ENCODE peak calls at places on chromosome 19, in four cellular contexts. O is heart right ventricle, W is mesendoderm, Y is lower lobe of right lung. I is an unnamed sample.

GRCh38 chr19:29660835-29661234 is 4.4 kb upstream of the PLEKHF1 start:
- DNase-seq in Y (no peak), W (no peak), O (no peak), I (peak; percentile 33)

GRCh38 chr19:33212773-33213172 is 12.9 kb downstream of the SLC7A10 start:
- DNase-seq in Y (no peak), O (no peak), W (no peak), I (no peak)

GRCh38 chr19:55080121-55080914 is 4.6 kb downstream of the EPS8L1 start:
- DNase-seq in Y (peak; percentile 87), W (peak; percentile 89), O (peak; percentile 56), I (peak; percentile 67)

GRCh38 chr19:49824662-49825061 is 6.6 kb downstream of the MED25 start:
- DNase-seq in O (no peak), W (no peak), Y (no peak), I (no peak)

GRCh38 chr19:1384478-1385110 is 887 bp downstream of the NDUFS7 start:
- DNase-seq in O (no peak), W (no peak), Y (no peak), I (no peak)

GRCh38 chr19:11370744-11371143 is 3.7 kb upstream of the SWSAP1 start:
- DNase-seq in O (no peak), Y (no peak), W (no peak), I (no peak)

GRCh38 chr19:33377586-33378475 is 4.3 kb downstream of the CEBPG start:
- DNase-seq in Y (no peak), O (no peak), W (no peak), I (no peak)

GRCh38 chr19:29714953-29715694 is at the start of gene C19orf12:
- DNase-seq in O (peak; percentile 53), Y (peak; percentile 76), W (peak; percentile 57), I (peak; percentile 88)

GRCh38 chr19:50492303-50493052 is 15.8 kb upstream of the GARIN5A start:
- DNase-seq in O (no peak), Y (peak; percentile 39), W (peak; percentile 44), I (peak; percentile 38)

GRCh38 chr19:45298264-45298663 is 24.4 kb downstream of the CKM start:
- DNase-seq in W (no peak), O (no peak), Y (no peak), I (no peak)

GRCh38 chr19:55647732-55648656 is at the start of gene CCDC106:
- DNase-seq in W (peak; percentile 87), Y (peak; percentile 79), O (peak; percentile 79), I (peak; percentile 86)

GRCh38 chr19:24060687-24061356 is 26.2 kb upstream of the ZNF254 start:
- DNase-seq in Y (no peak), O (no peak), W (no peak), I (no peak)

GRCh38 chr19:8640402-8641004 is 10.1 kb downstream of the NFILZ start:
- DNase-seq in O (no peak), Y (peak; percentile 76), W (no peak), I (peak; percentile 65)

GRCh38 chr19:1837625-1838105 is 10.6 kb downstream of the REXO1 start:
- DNase-seq in Y (no peak), O (no peak), W (peak; percentile 58), I (peak; percentile 66)

GRCh38 chr19:3441089-3441985 is 39.0 kb downstream of the SMIM24 start:
- DNase-seq in W (peak; percentile 73), Y (no peak), O (no peak), I (no peak)

GRCh38 chr19:3442487-3443071 is 37.7 kb downstream of the SMIM24 start:
- DNase-seq in Y (no peak), O (no peak), W (no peak), I (no peak)

GRCh38 chr19:3443840-3444694 is 36.3 kb downstream of the SMIM24 start:
- DNase-seq in Y (peak; percentile 62), O (peak; percentile 76), W (peak; percentile 90), I (peak; percentile 40)

GRCh38 chr19:3441986-3442329 is 38.4 kb downstream of the SMIM24 start:
- DNase-seq in W (no peak), O (no peak), Y (no peak), I (no peak)

DNA sequence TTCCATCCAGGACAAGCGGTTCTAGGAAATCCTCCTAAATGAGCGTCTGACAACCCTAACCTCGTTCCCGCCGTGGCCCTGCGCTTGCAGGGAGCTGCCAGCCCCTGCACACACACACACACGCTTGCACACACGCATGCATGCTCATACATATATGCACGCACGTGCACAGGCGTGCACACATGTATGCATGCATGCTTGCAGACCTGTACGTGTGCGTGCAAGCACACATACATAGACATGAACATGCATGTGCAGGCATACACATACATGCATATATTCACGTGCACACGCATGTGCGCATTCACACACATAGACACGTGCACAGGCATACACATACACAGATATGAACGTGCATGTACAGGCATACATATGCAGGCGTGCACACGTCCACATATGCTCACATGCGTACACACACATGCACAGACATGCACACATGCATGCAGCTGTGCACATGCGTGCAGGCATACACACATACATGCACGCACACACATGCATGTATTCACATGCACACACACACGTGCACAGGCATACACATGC is 35.6 kb downstream of the SMIM24 start:
- DNase-seq in O (no peak), Y (no peak), W (no peak), I (no peak)
- H3K36me3 ChIP-seq in O (no peaks in the 10 kb centered on the region), Y (peaks cover 84% of the 10 kb centered on the region), W (no peaks in the 10 kb centered on the region), I (no peaks in the 10 kb centered on the region)

GRCh38 chr19:48448563-48448962 is 2.8 kb downstream of the GRWD1 start:
- DNase-seq in Y (no peak), O (no peak), W (no peak), I (no peak)
- H3K36me3 ChIP-seq in Y (peaks cover 65% of the 10 kb centered on the region), O (no peaks in the 10 kb centered on the region), W (peaks cover 20% of the 10 kb centered on the region), I (peaks cover 26% of the 10 kb centered on the region)

DNA sequence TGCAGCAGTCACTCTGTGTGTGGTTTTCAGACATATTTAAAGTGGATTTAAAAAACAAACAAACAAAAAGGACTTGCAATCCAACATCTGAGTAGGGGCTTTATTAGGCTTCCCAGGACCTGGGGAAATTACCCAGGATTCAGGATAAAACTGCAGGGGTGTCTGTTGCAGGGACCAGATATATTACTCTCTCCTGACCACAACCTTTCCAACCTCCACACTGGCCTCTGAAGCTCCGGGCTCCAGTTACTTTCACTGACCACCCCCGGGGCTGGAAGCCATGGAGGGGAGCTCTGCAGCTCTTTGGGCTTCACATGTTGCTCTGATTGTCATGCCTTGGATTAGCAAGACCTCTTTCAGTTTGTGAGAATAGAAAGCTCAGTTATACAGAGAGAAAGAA is 75.2 kb downstream of the INSR start:
- DNase-seq in O (no peak), Y (no peak), W (no peak), I (no peak)
- H3K36me3 ChIP-seq in O (no peaks in the 10 kb centered on the region), Y (no peaks in the 10 kb centered on the region), W (no peaks in the 10 kb centered on the region), I (no peaks in the 10 kb centered on the region)

GRCh38 chr19:3034194-3034844 is 5.2 kb upstream of the TLE2 start:
- DNase-seq in O (no peak), Y (no peak), W (peak; percentile 78), I (peak; percentile 57)
- H3K36me3 ChIP-seq in O (no peaks in the 10 kb centered on the region), Y (no peaks in the 10 kb centered on the region), W (no peaks in the 10 kb centered on the region), I (no peaks in the 10 kb centered on the region)